ENCODE peak calls at places on chromosome 6, in six cellular contexts. W, R, A, V, M and G are unnamed samples.
A peak's percentile ranks its signal among the peaks of the same experiment; 100 is the strongest.

GRCh38 chr6:143745160-143746133 is 67.7 kb downstream of the PHACTR2 start:
- DNase-seq in R (no peak), W (peak; percentile 73), V (no peak), A (no peak), M (peak; percentile 46), G (no peak)

GRCh38 chr6:129677634-129678325 is 32.2 kb downstream of the ARHGAP18 start:
- DNase-seq in M (no peak), V (no peak), W (no peak), A (no peak), R (no peak), G (no peak)

GRCh38 chr6:40958740-40959139 is 80.3 kb downstream of the UNC5CL start:
- DNase-seq in V (no peak), M (no peak), R (no peak), W (peak; percentile 54), A (no peak), G (no peak)

GRCh38 chr6:51382838-51383237 is 564.2 kb downstream of the TFAP2B start:
- DNase-seq in M (no peak), V (no peak), W (no peak), A (no peak), R (no peak), G (no peak)

GRCh38 chr6:72031471-72031870 is 145.1 kb downstream of the RIMS1 start:
- DNase-seq in A (no peak), V (no peak), M (no peak), R (no peak), W (peak; percentile 30), G (no peak)

GRCh38 chr6:18823782-18824386 is 436.7 kb downstream of the RNF144B start:
- DNase-seq in M (no peak), W (peak; percentile 4), R (no peak), A (no peak), V (peak; percentile 73), G (peak; percentile 14)

GRCh38 chr6:3299221-3299620 is 40.5 kb downstream of the PSMG4 start:
- DNase-seq in A (no peak), R (no peak), M (no peak), W (no peak), V (no peak), G (no peak)

GRCh38 chr6:81797594-81797993 is 45.1 kb upstream of the TENT5A start:
- DNase-seq in R (no peak), V (no peak), W (no peak), M (no peak), A (no peak), G (no peak)